ENCODE peak calls at places on chromosomes 7 and 10, in four cellular contexts. B, U, X and O are unnamed samples.
A peak's percentile ranks its signal among the peaks of the same experiment; 100 is the strongest.

GRCh38 chr7:74412603-74413002 is 41.1 kb upstream of the GTF2IRD1 start:
- DNase-seq in X (no peak), B (peak; percentile 32), U (no peak), O (no peak)

GRCh38 chr7:12475362-12476063 is 71.8 kb upstream of the VWDE start:
- DNase-seq in U (no peak), X (no peak), B (peak; percentile 87), O (no peak)

GRCh38 chr10:116664631-116665030 is 43.9 kb downstream of the PNLIPRP2 start:
- DNase-seq in U (peak; percentile 44), X (no peak), B (no peak), O (no peak)

GRCh38 chr10:114815751-114816150 is 5.8 kb upstream of the FHIP2A start:
- DNase-seq in U (no peak), B (peak; percentile 33), X (no peak), O (no peak)

GRCh38 chr10:63197304-63198092 is 64.4 kb downstream of the NRBF2 start:
- DNase-seq in X (no peak), B (peak; percentile 59), U (no peak), O (no peak)

GRCh38 chr10:29244978-29245377 is 43.9 kb upstream of the LYZL1 start:
- DNase-seq in B (no peak), X (no peak), U (no peak), O (no peak)

GRCh38 chr7:43781726-43782607 is 23.5 kb downstream of the BLVRA start:
- DNase-seq in U (no peak), B (peak; percentile 80), X (no peak), O (no peak)

GRCh38 chr10:86357676-86358075 is 8.9 kb downstream of the GRID1 start:
- DNase-seq in B (no peak), X (no peak), U (no peak), O (no peak)

GRCh38 chr10:86367339-86367951 is 850 bp upstream of the GRID1 start:
- DNase-seq in X (no peak), B (peak; percentile 36), U (peak; percentile 21), O (no peak)

GRCh38 chr10:120616311-120616911 is 159.4 kb downstream of the PLPP4 start:
- DNase-seq in B (no peak), X (no peak), U (no peak), O (no peak)

GRCh38 chr7:127258111-127258510 is 5.4 kb upstream of the GRM8 start:
- DNase-seq in X (no peak), U (no peak), B (no peak), O (no peak)

GRCh38 chr7:71982847-71983246 is 429.3 kb downstream of the CALN1 start:
- DNase-seq in U (no peak), B (no peak), X (no peak), O (no peak)

GRCh38 chr10:132366499-132366898 is 30.5 kb upstream of the PWWP2B start:
- DNase-seq in X (no peak), B (no peak), U (no peak), O (no peak)

GRCh38 chr10:60883187-60883586 is 60.8 kb downstream of the RHOBTB1 start:
- DNase-seq in X (no peak), B (peak; percentile 40), U (peak; percentile 55), O (no peak)

GRCh38 chr7:67588631-67589030 is 592.0 kb downstream of the TYW1 start:
- DNase-seq in X (no peak), U (no peak), B (no peak), O (no peak)

GRCh38 chr7:149126662-149127321 is 668 bp upstream of the ZNF425 start:
- DNase-seq in X (no peak), U (peak; percentile 52), B (peak; percentile 60), O (no peak)

GRCh38 chr10:42149027-42149700 is 489.2 kb downstream of the ZNF33B start:
- DNase-seq in U (no peak), X (no peak), B (peak; percentile 32), O (no peak)

GRCh38 chr7:150383710-150384397 is 4.7 kb downstream of the ZNF775 start:
- DNase-seq in X (no peak), B (no peak), U (peak; percentile 63), O (peak; percentile 89)

GRCh38 chr10:108894402-108895301 is 1028.7 kb downstream of the XPNPEP1 start:
- DNase-seq in B (no peak), U (no peak), X (no peak), O (no peak)

GRCh38 chr7:117157121-117157870 is 165.6 kb downstream of the WNT2 start:
- DNase-seq in B (peak; percentile 91), X (no peak), U (peak; percentile 62), O (no peak)

GRCh38 chr7:105649727-105650381 is 68.6 kb upstream of the EFCAB10 start:
- DNase-seq in B (peak; percentile 85), U (no peak), X (no peak), O (no peak)

GRCh38 chr10:59675812-59676211 is 33.8 kb downstream of the SLC16A9 start:
- DNase-seq in U (peak; percentile 52), B (no peak), X (no peak), O (no peak)

GRCh38 chr7:90269163-90269562 is 24.2 kb downstream of the CFAP69 start:
- DNase-seq in U (no peak), X (no peak), B (no peak), O (no peak)

GRCh38 chr7:90210925-90211324 is 615 bp upstream of the STEAP2 start:
- DNase-seq in X (no peak), B (no peak), U (peak; percentile 20), O (no peak)

GRCh38 chr7:117012284-117013174 is 59.2 kb downstream of the ST7 start:
- DNase-seq in U (no peak), X (no peak), B (peak; percentile 60), O (no peak)

GRCh38 chr7:50781371-50781770 is 1.3 kb downstream of the GRB10 start:
- DNase-seq in U (peak; percentile 62), X (no peak), B (no peak), O (peak; percentile 32)

GRCh38 chr7:80278737-80279136 is 144.1 kb downstream of the GNAI1 start:
- DNase-seq in B (no peak), X (no peak), U (no peak), O (no peak)

GRCh38 chr10:77636967-77637473 is 588 bp downstream of the KCNMA1 start:
- DNase-seq in B (peak; percentile 50), X (no peak), U (no peak), O (no peak)

DNA sequence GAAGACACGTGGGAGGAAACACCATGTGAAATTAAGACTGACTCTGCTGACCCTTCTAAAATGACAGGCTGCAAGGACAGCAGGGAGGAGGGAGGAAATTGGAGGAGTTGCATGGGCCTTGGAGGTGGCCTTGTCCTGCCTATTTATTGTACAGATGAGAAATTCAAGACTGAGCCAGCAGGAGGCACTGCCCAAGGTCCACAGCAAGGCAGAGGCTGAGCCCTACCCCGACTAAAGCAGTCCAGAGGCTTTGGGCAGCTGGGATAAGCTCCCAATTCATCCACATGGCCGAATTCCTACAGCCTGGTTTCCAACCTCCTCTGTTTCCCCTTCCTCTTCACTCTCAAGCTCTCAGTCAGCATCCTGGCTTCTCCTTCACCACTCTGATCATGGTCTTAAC is 215.9 kb upstream of the ZMIZ1 start:
- DNase-seq in U (peak; percentile 71), B (peak; percentile 20), X (no peak), O (no peak)
- TF ChIP-seq CTCF in U (peak; percentile 42), B (no peak), X (peak; percentile 46), O (no peak)

DNA sequence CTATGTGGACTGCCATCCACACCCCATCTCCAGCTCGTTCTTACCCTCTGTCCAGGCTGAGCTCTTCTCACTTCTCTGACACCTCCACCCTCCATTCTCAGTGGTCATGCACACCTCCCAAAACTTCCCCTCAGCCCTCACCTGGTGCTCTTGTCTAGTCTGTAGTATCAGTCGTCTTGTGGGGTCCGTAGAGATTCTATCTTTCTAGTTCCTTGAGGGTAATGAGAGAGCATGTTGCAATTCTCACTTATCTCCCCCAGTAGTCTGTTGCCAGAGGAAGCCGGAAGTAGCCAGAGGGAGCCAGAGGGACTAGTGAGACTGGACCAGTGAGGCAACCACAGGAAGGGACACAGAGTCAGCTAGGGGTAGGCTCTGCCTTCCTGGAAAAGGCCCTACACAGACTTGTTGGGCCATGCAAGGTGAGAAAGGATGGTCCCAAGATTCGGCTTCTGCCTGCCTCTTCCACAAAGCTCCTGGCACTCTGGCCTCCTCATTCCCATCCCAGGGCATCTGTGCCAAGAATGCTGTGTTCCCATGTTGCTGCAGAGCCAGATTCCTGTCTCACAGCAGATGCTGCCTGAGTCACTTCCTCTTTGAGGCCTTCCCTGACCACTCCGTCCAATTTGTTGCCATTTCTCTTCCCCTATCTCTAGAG is 50.6 kb upstream of the DUSP5 start:
- DNase-seq in B (peak; percentile 94), U (no peak), X (peak; percentile 66), O (no peak)
- TF ChIP-seq CTCF in B (peak; percentile 21), U (no peak), X (peak; percentile 42), O (no peak)

DNA sequence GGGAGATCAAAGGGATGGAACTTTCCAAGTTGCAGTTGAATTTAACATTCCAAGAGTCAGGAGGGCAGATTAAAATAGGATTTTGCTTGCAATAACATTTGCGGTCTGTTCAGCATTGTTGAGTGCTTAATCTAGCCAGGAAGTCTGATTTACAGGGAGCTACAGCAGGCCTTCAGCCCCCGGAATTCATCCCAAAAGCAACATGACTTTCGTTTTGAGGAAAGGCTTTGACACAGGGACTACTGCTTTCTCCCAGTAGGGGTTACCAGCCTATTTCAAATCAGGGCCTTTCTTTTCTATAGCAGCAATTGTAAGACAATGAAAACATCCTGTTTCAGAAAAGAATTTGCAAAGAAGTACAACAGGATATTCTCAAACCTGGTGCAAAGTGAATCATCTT is 279.7 kb upstream of the PITRM1 start:
- DNase-seq in X (no peak), U (no peak), B (peak; percentile 96), O (no peak)
- TF ChIP-seq CTCF in X (peak; percentile 14), U (no peak), B (peak; percentile 51), O (no peak)

GRCh38 chr7:82173400-82174021 is 270.1 kb downstream of the CACNA2D1 start:
- DNase-seq in B (no peak), X (no peak), U (no peak), O (no peak)
- TF ChIP-seq CTCF in B (no peak), X (no peak), U (no peak), O (no peak)

DNA sequence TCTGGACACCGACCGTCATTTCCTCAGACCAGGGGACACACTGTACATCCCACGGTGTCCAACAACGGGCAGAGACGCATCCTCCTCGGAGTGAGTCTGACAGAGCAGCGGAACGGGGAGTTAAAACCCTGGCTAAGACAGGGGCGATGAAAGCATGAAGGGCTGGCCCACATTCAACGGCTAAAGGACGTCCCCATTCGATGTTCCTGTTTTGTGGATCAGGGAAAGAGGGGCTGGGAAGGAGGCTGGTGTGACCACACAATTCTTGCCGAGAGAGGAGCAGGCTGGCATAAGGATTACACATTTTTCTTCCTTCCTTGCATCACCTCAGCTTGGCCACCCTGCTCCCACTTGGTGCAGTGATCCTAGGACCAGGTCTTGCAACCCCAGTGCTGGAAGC is 67.8 kb downstream of the GNA12 start:
- DNase-seq in X (no peak), B (no peak), U (no peak), O (no peak)
- TF ChIP-seq CTCF in X (no peak), B (no peak), U (no peak), O (no peak)